ENCODE peak calls at places on chromosomes 13 and 19, in six cellular contexts. R is breast epithelium; I is effector memory CD4-positive, alpha-beta T cell; S is CD4-positive, CD25-positive, alpha-beta regulatory T cell; W is spleen; E is fibroblast of lung. V is an unnamed sample.

GRCh38 chr13:101453784-101454201 is 1.3 kb downstream of the ITGBL1 start:
- DNase-seq in R (peak; percentile 41), I (no peak), S (peak; percentile 1), W (no peak), E (no peak), V (no peak)

GRCh38 chr13:77860621-77861020 is 58.0 kb downstream of the EDNRB start:
- DNase-seq in R (no peak), I (no peak), S (no peak), W (no peak), E (peak; percentile 82), V (no peak)

GRCh38 chr19:4052993-4053422 is 13.7 kb downstream of the ZBTB7A start:
- DNase-seq in R (no peak), I (no peak), S (no peak), W (no peak), E (no peak), V (no peak)

GRCh38 chr13:40313269-40314200 is 352.9 kb downstream of the FOXO1 start:
- DNase-seq in R (no peak), I (no peak), S (no peak), W (no peak), E (peak; percentile 65), V (no peak)

GRCh38 chr19:6215701-6216235 is 64.0 kb downstream of the MLLT1 start:
- DNase-seq in R (no peak), I (no peak), S (no peak), W (peak; percentile 61), E (no peak), V (no peak)

GRCh38 chr13:112723771-112724170 is 33.9 kb downstream of the ATP11A start:
- DNase-seq in R (no peak), I (no peak), S (no peak), W (peak; percentile 28), E (no peak), V (no peak)

GRCh38 chr19:36668646-36669045 is 2.0 kb upstream of the ZNF461 start:
- DNase-seq in R (no peak), I (no peak), S (no peak), W (no peak), E (no peak), V (no peak)

GRCh38 chr19:9720541-9720940 is 45.6 kb upstream of the ZNF562 start:
- DNase-seq in R (no peak), I (no peak), S (no peak), W (no peak), E (no peak), V (no peak)

GRCh38 chr13:79662882-79663281 is 181.9 kb downstream of the NDFIP2 start:
- DNase-seq in R (no peak), I (no peak), S (no peak), W (no peak), E (peak; percentile 20), V (no peak)

GRCh38 chr19:51799311-51799997 is 4.5 kb downstream of the FPR3 start:
- DNase-seq in R (peak; percentile 80), I (no peak), S (no peak), W (peak; percentile 75), E (peak; percentile 97), V (no peak)

GRCh38 chr13:70391678-70392077 is 283.4 kb upstream of the KLHL1 start:
- DNase-seq in R (no peak), I (no peak), S (no peak), W (no peak), E (no peak), V (no peak)

GRCh38 chr19:16749326-16749725 is 29.7 kb downstream of the NWD1 start:
- DNase-seq in R (no peak), I (no peak), S (no peak), W (no peak), E (no peak), V (no peak)
- H3K27ac ChIP-seq in R (no peak overlapping the region), I (no peak overlapping the region), S (no peak overlapping the region), W (no peak overlapping the region), E (no peak overlapping the region), V (no peak overlapping the region)

GRCh38 chr13:110099922-110100321 is 207.0 kb downstream of the COL4A1 start:
- DNase-seq in R (no peak), I (no peak), S (no peak), W (no peak), E (no peak), V (no peak)
- H3K36me3 ChIP-seq in R (no peaks in the 10 kb centered on the region), I (no peaks in the 10 kb centered on the region), S (no peaks in the 10 kb centered on the region), W (no peaks in the 10 kb centered on the region), E (no peaks in the 10 kb centered on the region), V (no peaks in the 10 kb centered on the region)

GRCh38 chr19:31555634-31556215 is 206.5 kb upstream of the TSHZ3 start:
- DNase-seq in R (no peak), I (no peak), S (no peak), W (no peak), E (no peak), V (no peak)
- H3K27ac ChIP-seq in R (no peak overlapping the region), I (no peak overlapping the region), S (no peak overlapping the region), W (no peak overlapping the region), E (no peak overlapping the region), V (no peak overlapping the region)

GRCh38 chr19:18017275-18018083 is 9.5 kb downstream of the ARRDC2 start:
- DNase-seq in R (no peak), I (no peak), S (no peak), W (no peak), E (no peak), V (no peak)

GRCh38 chr19:18010149-18010548 is 2.2 kb downstream of the ARRDC2 start:
- DNase-seq in R (no peak), I (no peak), S (no peak), W (no peak), E (no peak), V (no peak)

GRCh38 chr19:18013621-18014111 is 5.7 kb downstream of the ARRDC2 start:
- DNase-seq in R (peak; percentile 94), I (no peak), S (no peak), W (no peak), E (no peak), V (no peak)

GRCh38 chr19:18013210-18013609 is 5.2 kb downstream of the ARRDC2 start:
- DNase-seq in R (no peak), I (no peak), S (no peak), W (no peak), E (no peak), V (no peak)

DNA sequence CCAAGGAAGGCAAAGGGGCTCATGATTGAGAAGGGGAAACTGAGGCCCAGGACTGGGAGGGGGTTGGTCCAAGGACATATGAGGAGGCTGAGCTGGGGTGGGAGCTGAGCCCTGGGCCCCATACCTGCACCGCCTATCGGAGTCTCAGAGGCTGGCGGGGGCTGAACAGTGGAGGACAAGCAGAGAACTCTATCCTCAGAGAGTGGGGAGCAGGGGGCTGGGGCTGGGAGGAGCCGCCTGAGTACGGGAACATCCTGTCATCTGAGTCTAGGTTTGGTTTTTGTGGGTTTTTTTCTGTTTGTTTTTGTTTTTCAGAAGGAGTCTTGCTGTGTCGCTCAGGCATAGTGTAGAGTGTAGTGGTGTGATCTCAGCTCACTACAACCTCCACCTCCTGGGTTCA is 6.2 kb downstream of the ARRDC2 start:
- DNase-seq in R (no peak), I (peak; percentile 54), S (peak; percentile 75), W (no peak), E (no peak), V (no peak)
- H3K36me3 ChIP-seq in R (no peaks in the 10 kb centered on the region), I (peaks cover 38% of the 10 kb centered on the region), S (peaks cover 49% of the 10 kb centered on the region), W (peaks cover 9% of the 10 kb centered on the region), E (peaks cover 9% of the 10 kb centered on the region), V (peaks cover 4% of the 10 kb centered on the region)

DNA sequence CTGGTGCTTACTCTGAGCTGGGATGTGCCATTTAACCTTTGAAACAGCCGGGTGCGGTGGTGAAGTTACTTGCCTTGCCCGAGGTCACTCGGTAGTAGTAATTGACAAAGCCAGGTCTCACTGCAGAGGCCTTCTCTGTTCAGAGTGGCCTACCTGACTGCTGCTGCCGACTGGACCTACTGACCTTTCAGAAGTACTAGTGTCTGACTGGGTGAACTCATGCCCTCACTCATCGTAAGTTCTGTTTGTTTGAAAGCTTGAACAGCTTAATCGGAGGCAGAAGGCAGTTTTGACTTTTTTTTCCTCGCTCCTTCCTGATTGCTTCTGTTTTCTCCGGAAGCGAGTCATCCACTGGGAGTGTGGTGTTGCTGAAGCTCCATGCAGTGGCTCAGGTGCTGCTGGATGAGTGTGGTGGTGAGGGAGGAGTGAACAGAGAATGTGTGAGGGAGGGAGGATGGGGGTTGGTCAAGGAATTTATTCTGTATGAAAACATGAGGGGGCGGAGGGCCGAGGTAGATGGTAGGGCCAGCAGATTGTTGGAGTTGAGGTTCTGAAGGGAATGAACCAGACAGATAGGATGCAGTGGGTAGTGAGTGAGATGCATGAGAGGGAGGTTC is 2.7 kb downstream of the SPINT2 start:
- DNase-seq in R (peak; percentile 52), I (no peak), S (no peak), W (no peak), E (peak; percentile 73), V (no peak)
- H3K27ac ChIP-seq in R (peak overlapping the region; percentile 98), I (no peak overlapping the region), S (no peak overlapping the region), W (peak overlapping the region; percentile 46), E (no peak overlapping the region), V (no peak overlapping the region)

GRCh38 chr13:113976711-113977684 is 3.1 kb upstream of the C13orf46 start:
- DNase-seq in R (no peak), I (no peak), S (no peak), W (peak; percentile 63), E (peak; percentile 84), V (no peak)
- H3K36me3 ChIP-seq in R (no peaks in the 10 kb centered on the region), I (peaks cover 88% of the 10 kb centered on the region), S (peaks cover 74% of the 10 kb centered on the region), W (no peaks in the 10 kb centered on the region), E (peaks cover 58% of the 10 kb centered on the region), V (peaks cover 22% of the 10 kb centered on the region)

GRCh38 chr19:38869160-38869835 is 8.8 kb downstream of the RINL start:
- DNase-seq in R (no peak), I (no peak), S (peak; percentile 54), W (peak; percentile 92), E (no peak), V (no peak)

GRCh38 chr19:38869836-38870607 is 8.1 kb downstream of the RINL start:
- DNase-seq in R (peak; percentile 73), I (peak; percentile 88), S (peak; percentile 96), W (peak; percentile 99), E (peak; percentile 46), V (no peak)

GRCh38 chr19:38868551-38868950 is 9.5 kb downstream of the RINL start:
- DNase-seq in R (no peak), I (no peak), S (no peak), W (no peak), E (no peak), V (no peak)

GRCh38 chr19:38870612-38871011 is 7.5 kb downstream of the RINL start:
- DNase-seq in R (no peak), I (no peak), S (no peak), W (peak; percentile 78), E (no peak), V (no peak)

GRCh38 chr19:38867176-38867780 is 10.8 kb downstream of the RINL start:
- DNase-seq in R (no peak), I (no peak), S (no peak), W (no peak), E (no peak), V (no peak)
- H3K27ac ChIP-seq in R (no peak overlapping the region), I (no peak overlapping the region), S (no peak overlapping the region), W (no peak overlapping the region), E (no peak overlapping the region), V (no peak overlapping the region)

GRCh38 chr19:1087813-1088418 is 7.3 kb downstream of the POLR2E start:
- DNase-seq in R (no peak), I (peak; percentile 54), S (peak; percentile 76), W (peak; percentile 91), E (no peak), V (no peak)
- H3K36me3 ChIP-seq in R (no peaks in the 10 kb centered on the region), I (peaks cover 61% of the 10 kb centered on the region), S (peaks cover 42% of the 10 kb centered on the region), W (peaks cover 4% of the 10 kb centered on the region), E (peaks cover 24% of the 10 kb centered on the region), V (peaks cover 31% of the 10 kb centered on the region)

GRCh38 chr13:31195616-31196015 is 4.2 kb upstream of the B3GLCT start:
- DNase-seq in R (no peak), I (no peak), S (no peak), W (no peak), E (no peak), V (no peak)

GRCh38 chr13:31192306-31192705 is 7.5 kb upstream of the B3GLCT start:
- DNase-seq in R (no peak), I (no peak), S (no peak), W (no peak), E (no peak), V (no peak)

GRCh38 chr13:31191748-31192147 is 8.0 kb upstream of the B3GLCT start:
- DNase-seq in R (no peak), I (no peak), S (no peak), W (no peak), E (no peak), V (no peak)
- H3K27ac ChIP-seq in R (no peak overlapping the region), I (no peak overlapping the region), S (no peak overlapping the region), W (no peak overlapping the region), E (no peak overlapping the region), V (no peak overlapping the region)

V was measured in iPS DF 6.9.